ENCODE peak calls at places on chromosomes 2 and 18, in six cellular contexts. X is NAMALWA; V is AG08395; Z is activated CD4-positive, alpha-beta memory T cell treated with anti-CD3 and anti-CD28 coated beads, Interleukin-2, amount 10 ng/mL, durations not matched to agents 7 days and 5 days; Y is hepatic stellate cell; I is GM12865. U is an unnamed sample.

GRCh38 chr18:58605027-58606020 is 23.6 kb downstream of the ALPK2 start:
- DNase-seq in Y (no peak), I (peak; percentile 58), V (no peak), Z (no peak), X (no peak), U (no peak)

GRCh38 chr2:138752231-138752956 is 27.8 kb downstream of the NXPH2 start:
- DNase-seq in Z (no peak), V (no peak), I (no peak), Y (no peak), X (no peak), U (no peak)

GRCh38 chr2:99335911-99336779 is at the start of gene TXNDC9:
- DNase-seq in I (peak; percentile 100), Y (peak; percentile 96), Z (peak; percentile 98), X (peak; percentile 100), V (peak; percentile 99), U (peak; percentile 98)

GRCh38 chr2:130286983-130287655 is 55.6 kb upstream of the IMP4 start:
- DNase-seq in X (no peak), I (no peak), Y (no peak), V (no peak), Z (no peak), U (no peak)

GRCh38 chr2:227703280-227703732 is 14.5 kb downstream of the SLC19A3 start:
- DNase-seq in Y (no peak), V (peak; percentile 14), X (no peak), I (no peak), Z (no peak), U (peak; percentile 29)

GRCh38 chr2:126793885-126794613 is 104.6 kb upstream of the TEX51 start:
- DNase-seq in I (no peak), Z (no peak), V (no peak), Y (no peak), X (no peak), U (no peak)

GRCh38 chr18:74351354-74351753 is 35.7 kb downstream of the C18orf63 start:
- DNase-seq in V (peak; percentile 79), I (peak; percentile 26), Z (no peak), X (peak; percentile 47), Y (peak; percentile 26), U (no peak)

GRCh38 chr2:240556553-240557100 is 1.2 kb downstream of the ANKMY1 start:
- DNase-seq in I (peak; percentile 79), Y (peak; percentile 71), V (peak; percentile 43), Z (peak; percentile 81), X (peak; percentile 74), U (no peak)

GRCh38 chr2:107412981-107413380 is 413.7 kb upstream of the RGPD4 start:
- DNase-seq in Y (peak; percentile 9), X (no peak), Z (no peak), V (no peak), I (no peak), U (no peak)

GRCh38 chr18:73852789-73853188 is 294.8 kb downstream of the FBXO15 start:
- DNase-seq in V (no peak), X (no peak), Z (no peak), Y (no peak), I (no peak), U (no peak)

GRCh38 chr18:36811955-36812354 is 16.8 kb downstream of the TPGS2 start:
- DNase-seq in X (no peak), V (peak; percentile 14), I (no peak), Z (no peak), Y (no peak), U (no peak)

GRCh38 chr2:61550375-61551209 is 12.4 kb upstream of the XPO1 start:
- DNase-seq in I (no peak), V (no peak), Z (no peak), X (no peak), Y (no peak), U (no peak)

GRCh38 chr2:114119846-114120348 is 230.0 kb downstream of the ACTR3 start:
- DNase-seq in Z (no peak), V (peak; percentile 9), Y (peak; percentile 2), X (no peak), I (no peak), U (no peak)

GRCh38 chr2:5933669-5934068 is 241.5 kb downstream of the SOX11 start:
- DNase-seq in Y (no peak), X (no peak), I (no peak), V (no peak), Z (no peak), U (no peak)

GRCh38 chr18:46182633-46183401 is 78.6 kb downstream of the HAUS1 start:
- DNase-seq in Y (no peak), V (no peak), Z (no peak), I (no peak), X (no peak), U (no peak)

GRCh38 chr2:63344575-63345284 is 243.5 kb downstream of the WDPCP start:
- DNase-seq in V (no peak), Z (no peak), Y (no peak), I (peak; percentile 37), X (no peak), U (no peak)

GRCh38 chr2:20563833-20564232 is 87.1 kb downstream of the HS1BP3 start:
- DNase-seq in X (no peak), Z (no peak), I (no peak), V (peak; percentile 81), Y (peak; percentile 61), U (no peak)

GRCh38 chr18:28095041-28095440 is 81.9 kb downstream of the CDH2 start:
- DNase-seq in X (no peak), I (no peak), Y (peak; percentile 17), V (no peak), Z (no peak), U (no peak)

GRCh38 chr2:144183744-144184143 is 336.2 kb downstream of the ZEB2 start:
- DNase-seq in Z (peak; percentile 82), X (peak; percentile 96), V (peak; percentile 65), Y (no peak), I (peak; percentile 76), U (peak; percentile 48)

GRCh38 chr2:21358971-21359370 is 235.2 kb downstream of the TDRD15 start:
- DNase-seq in I (no peak), Z (no peak), X (no peak), Y (no peak), V (no peak), U (no peak)

U was measured in amniotic stem cell.